ENCODE peak calls at places on chromosomes 7 and 10, in eight cellular contexts. S, X, J, Z, I, F, A and Y are unnamed samples. For H3K36me3, the result is how much of the 10 kb centered on the place peaks cover.

GRCh38 chr10:132341781-132342180 is 9.8 kb downstream of the LRRC27 start:
- DNase-seq in X (no peak), F (no peak), S (no peak), Z (no peak), I (no peak), J (no peak), A (no peak), Y (no peak)

GRCh38 chr10:44786451-44786850 is 124.7 kb upstream of the TMEM72 start:
- DNase-seq in I (no peak), X (no peak), J (no peak), Z (no peak), S (no peak), A (peak), F (no peak), Y (no peak)

GRCh38 chr10:95755511-95756004 is 405 bp upstream of the ENTPD1 start:
- DNase-seq in J (no peak), A (peak), F (peak), X (no peak), Z (peak), I (no peak), S (no peak), Y (no peak)

GRCh38 chr7:5237286-5237685 is 45.5 kb upstream of the SLC29A4 start:
- DNase-seq in F (peak), A (peak), S (no peak), Z (no peak), I (peak), X (peak), J (no peak), Y (no peak)

GRCh38 chr7:101792051-101792651 is 25.3 kb upstream of the CUX1 start:
- DNase-seq in I (peak), S (no peak), A (peak), Z (no peak), J (peak), X (no peak), F (no peak), Y (no peak)

GRCh38 chr10:104080762-104081161 is 4.9 kb downstream of the COL17A1 start:
- DNase-seq in F (no peak), S (no peak), Z (no peak), I (no peak), A (peak), J (no peak), X (peak), Y (no peak)

GRCh38 chr7:139749545-139749944 is 28.3 kb downstream of the HIPK2 start:
- DNase-seq in S (no peak), J (no peak), X (no peak), F (no peak), A (no peak), Z (no peak), I (no peak), Y (no peak)

GRCh38 chr10:69069090-69070042 is 18.5 kb upstream of the SRGN start:
- DNase-seq in S (no peak), Z (no peak), J (no peak), A (peak), I (no peak), X (no peak), F (no peak), Y (no peak)

GRCh38 chr7:120190109-120190508 is 82.9 kb upstream of the KCND2 start:
- DNase-seq in F (no peak), Z (no peak), S (no peak), J (no peak), A (no peak), I (no peak), X (no peak), Y (no peak)

GRCh38 chr10:100033766-100034418 is 24.1 kb upstream of the DNMBP start:
- DNase-seq in A (no peak), I (no peak), J (no peak), Z (no peak), X (no peak), S (no peak), F (no peak), Y (no peak)
- H3K36me3 ChIP-seq in A (under half), I (under half), J (under half), Z (under half), X (under half), S (under half), F (under half), Y (under half)

DNA sequence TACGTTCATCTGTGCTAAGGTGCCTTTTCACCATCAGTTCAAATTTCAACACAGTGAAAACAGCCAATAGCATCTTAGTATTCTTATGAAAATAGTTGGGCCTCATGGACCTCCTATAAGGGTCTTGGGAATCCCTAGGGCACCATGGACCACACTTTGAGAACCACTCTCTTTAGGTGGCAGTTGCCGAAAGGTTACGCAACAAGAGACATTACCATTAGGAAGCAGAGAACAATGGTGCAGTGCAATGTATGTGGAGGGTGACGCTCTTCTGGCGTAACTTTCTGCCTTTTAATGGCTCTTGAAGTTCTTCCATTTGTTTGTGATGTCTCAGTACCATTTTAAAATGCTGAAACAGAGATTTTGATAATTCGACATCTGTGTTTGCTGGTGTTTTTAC is 131.1 kb downstream of the CNNM2 start:
- DNase-seq in S (no peak), X (no peak), F (no peak), Z (no peak), A (no peak), J (no peak), I (no peak), Y (no peak)
- H3K36me3 ChIP-seq in S (under half), X (under half), F (under half), Z (under half), A (under half), J (under half), I (under half), Y (under half)

GRCh38 chr7:148814938-148815559 is 69.0 kb downstream of the EZH2 start:
- DNase-seq in A (no peak), J (no peak), F (no peak), X (no peak), S (no peak), I (no peak), Z (no peak), Y (no peak)
- H3K36me3 ChIP-seq in A (under half), J (under half), F (under half), X (under half), S (under half), I (under half), Z (under half), Y (under half)

GRCh38 chr10:3102721-3103410 is 35.5 kb downstream of the PFKP start:
- DNase-seq in F (no peak), Z (no peak), A (peak), J (no peak), S (no peak), X (no peak), I (no peak), Y (no peak)
- H3K36me3 ChIP-seq in F (under half), Z (under half), A (half or more), J (under half), S (under half), X (under half), I (under half), Y (under half)

DNA sequence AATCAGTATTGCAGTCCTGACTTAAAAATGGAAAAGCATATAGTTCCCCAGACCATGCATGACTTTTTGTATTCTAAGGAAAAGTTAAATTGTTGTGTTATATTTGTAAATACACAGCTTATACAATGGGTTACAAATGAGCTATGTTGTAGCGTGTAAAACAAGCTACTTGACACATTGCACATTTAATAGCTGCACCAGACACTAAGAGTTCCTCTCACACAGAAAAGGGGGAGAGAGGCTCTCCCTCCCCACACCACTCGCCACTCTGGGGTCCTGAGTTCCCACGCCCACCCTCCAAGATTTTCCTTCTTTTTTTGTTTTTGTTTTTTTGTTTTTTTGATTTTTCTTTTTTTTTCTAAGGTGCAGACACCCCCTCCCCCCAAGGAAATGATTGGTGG is 6.3 kb downstream of the KLF6 start:
- DNase-seq in J (no peak), S (no peak), X (no peak), F (peak), I (no peak), Z (no peak), A (peak), Y (no peak)
- H3K36me3 ChIP-seq in J (under half), S (under half), X (half or more), F (under half), I (half or more), Z (under half), A (under half), Y (under half)

GRCh38 chr7:45651540-45651939 is 77.4 kb downstream of the ADCY1 start:
- DNase-seq in A (no peak), F (no peak), J (no peak), Z (no peak), X (no peak), I (no peak), S (no peak), Y (no peak)
- H3K36me3 ChIP-seq in A (under half), F (under half), J (under half), Z (under half), X (under half), I (under half), S (under half), Y (under half)

GRCh38 chr7:141686074-141686473 is 15.9 kb downstream of the DENND11 start:
- DNase-seq in I (no peak), J (no peak), Z (no peak), A (no peak), X (no peak), F (no peak), S (no peak), Y (no peak)

GRCh38 chr7:141686670-141687069 is 15.3 kb downstream of the DENND11 start:
- DNase-seq in X (no peak), A (no peak), S (no peak), I (no peak), Z (no peak), J (no peak), F (no peak), Y (no peak)

GRCh38 chr7:141688038-141688437 is 13.9 kb downstream of the DENND11 start:
- DNase-seq in J (no peak), A (no peak), I (no peak), Z (no peak), X (no peak), S (no peak), F (no peak), Y (no peak)

GRCh38 chr7:141685285-141686035 is 16.5 kb downstream of the DENND11 start:
- DNase-seq in S (no peak), J (no peak), A (no peak), F (no peak), Z (no peak), X (no peak), I (no peak), Y (no peak)
- H3K36me3 ChIP-seq in S (under half), J (under half), A (under half), F (under half), Z (under half), X (under half), I (half or more), Y (under half)

GRCh38 chr7:130956417-130957139 is 222.6 kb upstream of the KLF14 start:
- DNase-seq in Z (no peak), J (no peak), F (no peak), I (no peak), S (no peak), X (no peak), A (no peak), Y (no peak)

GRCh38 chr7:130958846-130959245 is 224.8 kb upstream of the KLF14 start:
- DNase-seq in I (no peak), X (no peak), J (no peak), S (no peak), A (no peak), Z (no peak), F (no peak), Y (no peak)

GRCh38 chr7:130957722-130958360 is 223.8 kb upstream of the KLF14 start:
- DNase-seq in I (no peak), Z (no peak), A (no peak), F (no peak), J (no peak), S (no peak), X (no peak), Y (no peak)

GRCh38 chr7:130955560-130955919 is 221.5 kb upstream of the KLF14 start:
- DNase-seq in X (no peak), I (no peak), J (no peak), S (no peak), Z (no peak), A (no peak), F (no peak), Y (no peak)

DNA sequence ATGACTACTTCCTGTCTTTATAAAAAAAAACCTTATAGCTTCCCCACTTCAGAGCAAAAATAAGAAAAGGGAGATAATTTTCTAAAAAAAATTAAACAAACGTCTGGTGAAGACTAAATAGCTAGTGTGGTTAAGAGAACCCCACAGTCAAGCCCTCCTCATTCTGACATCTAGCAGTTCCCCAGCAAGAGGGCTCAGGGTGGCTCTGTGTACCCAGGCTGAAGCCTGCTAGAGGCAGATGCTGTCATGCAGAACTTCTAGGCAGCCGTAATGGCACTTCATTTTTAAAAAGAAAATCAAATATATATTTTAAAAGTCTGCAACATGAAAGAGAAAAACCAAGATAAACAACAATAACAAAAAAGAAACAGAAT is 223.1 kb upstream of the KLF14 start:
- DNase-seq in F (no peak), J (no peak), S (no peak), A (no peak), I (no peak), X (no peak), Z (no peak), Y (no peak)
- H3K36me3 ChIP-seq in F (under half), J (under half), S (under half), A (under half), I (under half), X (under half), Z (under half), Y (under half)

GRCh38 chr7:99003419-99003818 is 125.1 kb downstream of the TRRAP start:
- DNase-seq in Z (no peak), F (peak), I (no peak), A (no peak), J (no peak), S (no peak), X (no peak), Y (no peak)

GRCh38 chr7:99006739-99007424 is 128.6 kb downstream of the TRRAP start:
- DNase-seq in F (peak), X (no peak), I (no peak), S (no peak), A (no peak), Z (no peak), J (no peak), Y (no peak)

GRCh38 chr7:99004216-99004615 is 125.9 kb downstream of the TRRAP start:
- DNase-seq in F (peak), X (no peak), Z (no peak), I (no peak), J (no peak), A (peak), S (no peak), Y (no peak)

GRCh38 chr7:99005776-99006175 is 127.4 kb downstream of the TRRAP start:
- DNase-seq in X (no peak), Z (no peak), I (no peak), A (no peak), F (peak), J (no peak), S (no peak), Y (no peak)

DNA sequence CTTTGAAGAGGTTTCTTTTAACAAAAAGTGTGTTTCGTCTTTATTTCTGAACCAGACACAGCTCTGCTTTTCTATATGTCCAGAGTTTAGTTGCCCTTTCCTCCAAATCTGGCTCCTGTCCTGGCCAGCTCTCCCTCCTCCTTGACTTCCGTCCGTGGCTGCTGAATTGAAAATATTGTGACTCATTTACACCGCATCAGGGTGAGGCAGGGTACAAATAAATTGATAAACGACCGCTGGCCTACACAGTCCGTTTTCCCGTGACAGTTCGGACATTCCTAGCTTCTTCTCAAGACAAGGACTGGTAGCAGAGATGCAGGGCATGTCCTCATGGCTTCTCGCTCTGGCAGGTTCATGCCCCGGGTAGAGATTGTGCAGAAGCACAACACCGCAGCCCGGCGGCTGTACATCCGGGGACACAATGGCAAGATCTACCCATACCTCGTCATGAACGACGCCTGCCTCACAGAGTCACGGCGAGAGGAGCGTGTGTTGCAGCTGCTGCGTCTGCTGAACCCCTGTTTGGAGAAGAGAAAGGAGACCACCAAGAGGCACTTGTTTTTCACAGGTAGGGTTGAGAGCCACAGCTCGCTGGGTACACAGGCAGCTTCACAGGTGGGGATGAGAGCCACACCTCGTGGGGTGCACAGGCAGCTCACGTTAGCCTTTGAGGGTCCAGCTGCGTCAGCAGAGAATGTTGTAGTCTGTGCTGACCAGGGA is 126.6 kb downstream of the TRRAP start:
- DNase-seq in F (peak), J (no peak), X (no peak), A (peak), I (no peak), S (no peak), Z (no peak), Y (no peak)
- H3K36me3 ChIP-seq in F (under half), J (under half), X (under half), A (under half), I (half or more), S (under half), Z (under half), Y (half or more)

GRCh38 chr7:81816312-81816711 is 46.5 kb upstream of the HGF start:
- DNase-seq in S (no peak), I (no peak), F (no peak), J (no peak), Z (no peak), X (no peak), A (no peak), Y (no peak)
- H3K36me3 ChIP-seq in S (under half), I (under half), F (under half), J (under half), Z (under half), X (under half), A (under half), Y (under half)